ENCODE peak calls at places on chromosomes 12 and 14, in six cellular contexts. One of them, this sample, is unnamed.

GRCh38 chr12:90253674-90254181 is 545.1 kb upstream of the ATP2B1 start:
- DNase-seq in heart right ventricle: peak; percentile 39
- DNase-seq in ELF-1: peak; percentile 35
- DNase-seq in iris pigment epithelial cell: peak; percentile 75
- DNase-seq in HT-29: peak; percentile 86
- DNase-seq in mesothelial cell of epicardium: no peak
- DNase-seq in this sample: peak; percentile 89

GRCh38 chr12:109723311-109723791 is 9.7 kb downstream of the FAM222A start:
- DNase-seq in mesothelial cell of epicardium: no peak
- DNase-seq in ELF-1: no peak
- DNase-seq in iris pigment epithelial cell: no peak
- DNase-seq in HT-29: no peak
- DNase-seq in heart right ventricle: peak; percentile 77
- DNase-seq in this sample: no peak

GRCh38 chr12:110704750-110705149 is 15.8 kb upstream of the HVCN1 start:
- DNase-seq in ELF-1: peak; percentile 34
- DNase-seq in heart right ventricle: no peak
- DNase-seq in HT-29: peak; percentile 34
- DNase-seq in mesothelial cell of epicardium: no peak
- DNase-seq in iris pigment epithelial cell: no peak
- DNase-seq in this sample: no peak

GRCh38 chr12:107349008-107349747 is 255.8 kb upstream of the CRY1 start:
- DNase-seq in iris pigment epithelial cell: peak; percentile 75
- DNase-seq in mesothelial cell of epicardium: no peak
- DNase-seq in ELF-1: peak; percentile 40
- DNase-seq in heart right ventricle: no peak
- DNase-seq in HT-29: peak; percentile 97
- DNase-seq in this sample: peak; percentile 65

GRCh38 chr12:70449074-70449757 is 83.1 kb downstream of the KCNMB4 start:
- DNase-seq in heart right ventricle: no peak
- DNase-seq in mesothelial cell of epicardium: no peak
- DNase-seq in HT-29: peak; percentile 31
- DNase-seq in ELF-1: no peak
- DNase-seq in iris pigment epithelial cell: peak; percentile 38
- DNase-seq in this sample: no peak

GRCh38 chr12:115216300-115216699 is 532.3 kb upstream of the TBX3 start:
- DNase-seq in heart right ventricle: no peak
- DNase-seq in HT-29: no peak
- DNase-seq in ELF-1: no peak
- DNase-seq in mesothelial cell of epicardium: no peak
- DNase-seq in iris pigment epithelial cell: no peak
- DNase-seq in this sample: no peak

GRCh38 chr12:52524898-52525591 is 4.9 kb upstream of the KRT5 start:
- DNase-seq in mesothelial cell of epicardium: no peak
- DNase-seq in ELF-1: no peak
- DNase-seq in heart right ventricle: no peak
- DNase-seq in iris pigment epithelial cell: no peak
- DNase-seq in HT-29: no peak
- DNase-seq in this sample: no peak

GRCh38 chr14:55605793-55606192 is 25.8 kb downstream of the KTN1 start:
- DNase-seq in heart right ventricle: no peak
- DNase-seq in ELF-1: no peak
- DNase-seq in iris pigment epithelial cell: peak; percentile 47
- DNase-seq in HT-29: no peak
- DNase-seq in mesothelial cell of epicardium: no peak
- DNase-seq in this sample: peak; percentile 65

GRCh38 chr12:57765003-57765697 is 1.7 kb downstream of the CYP27B1 start:
- DNase-seq in HT-29: peak; percentile 56
- DNase-seq in ELF-1: peak; percentile 75
- DNase-seq in iris pigment epithelial cell: peak; percentile 44
- DNase-seq in heart right ventricle: no peak
- DNase-seq in mesothelial cell of epicardium: no peak
- DNase-seq in this sample: peak; percentile 29

GRCh38 chr14:69259531-69260245 is at the start of gene GALNT16:
- DNase-seq in iris pigment epithelial cell: peak; percentile 15
- DNase-seq in heart right ventricle: peak; percentile 47
- DNase-seq in HT-29: no peak
- DNase-seq in mesothelial cell of epicardium: peak; percentile 53
- DNase-seq in ELF-1: peak; percentile 55
- DNase-seq in this sample: peak; percentile 19

GRCh38 chr14:68359862-68360552 is 432.9 kb downstream of the ZFP36L1 start:
- DNase-seq in HT-29: peak; percentile 72
- DNase-seq in mesothelial cell of epicardium: no peak
- DNase-seq in iris pigment epithelial cell: peak; percentile 26
- DNase-seq in heart right ventricle: peak; percentile 40
- DNase-seq in ELF-1: peak; percentile 53
- DNase-seq in this sample: peak; percentile 25

GRCh38 chr12:132614029-132614428 is 3.6 kb upstream of the LRCOL1 start:
- DNase-seq in HT-29: no peak
- DNase-seq in ELF-1: no peak
- DNase-seq in mesothelial cell of epicardium: no peak
- DNase-seq in iris pigment epithelial cell: no peak
- DNase-seq in heart right ventricle: no peak
- DNase-seq in this sample: no peak

GRCh38 chr14:28299227-28299626 is 467.4 kb upstream of the FOXG1 start:
- DNase-seq in iris pigment epithelial cell: no peak
- DNase-seq in ELF-1: no peak
- DNase-seq in mesothelial cell of epicardium: no peak
- DNase-seq in heart right ventricle: no peak
- DNase-seq in HT-29: no peak
- DNase-seq in this sample: no peak

GRCh38 chr12:45648070-45648469 is 81.4 kb upstream of the ARID2 start:
- DNase-seq in iris pigment epithelial cell: no peak
- DNase-seq in mesothelial cell of epicardium: no peak
- DNase-seq in ELF-1: no peak
- DNase-seq in HT-29: peak; percentile 39
- DNase-seq in heart right ventricle: peak; percentile 15
- DNase-seq in this sample: no peak

GRCh38 chr14:33736979-33737378 is 213.9 kb downstream of the EGLN3 start:
- DNase-seq in ELF-1: no peak
- DNase-seq in iris pigment epithelial cell: no peak
- DNase-seq in heart right ventricle: no peak
- DNase-seq in mesothelial cell of epicardium: no peak
- DNase-seq in HT-29: no peak
- DNase-seq in this sample: no peak

GRCh38 chr12:120466560-120467315 is 2.8 kb downstream of the SRSF9 start:
- DNase-seq in ELF-1: peak; percentile 80
- DNase-seq in iris pigment epithelial cell: peak; percentile 42
- DNase-seq in HT-29: peak; percentile 52
- DNase-seq in mesothelial cell of epicardium: no peak
- DNase-seq in heart right ventricle: peak; percentile 7
- DNase-seq in this sample: peak; percentile 58

GRCh38 chr14:47917344-47917954 is 242.0 kb upstream of the MDGA2 start:
- DNase-seq in iris pigment epithelial cell: peak; percentile 22
- DNase-seq in mesothelial cell of epicardium: no peak
- DNase-seq in ELF-1: peak; percentile 38
- DNase-seq in heart right ventricle: no peak
- DNase-seq in HT-29: peak; percentile 42
- DNase-seq in this sample: peak; percentile 17

GRCh38 chr12:26746315-26746714 is 86.7 kb downstream of the ITPR2 start:
- DNase-seq in iris pigment epithelial cell: peak; percentile 88
- DNase-seq in ELF-1: no peak
- DNase-seq in heart right ventricle: no peak
- DNase-seq in mesothelial cell of epicardium: no peak
- DNase-seq in HT-29: peak; percentile 30
- DNase-seq in this sample: peak; percentile 89

GRCh38 chr14:37709419-37710195 is 114.2 kb downstream of the TTC6 start:
- DNase-seq in heart right ventricle: no peak
- DNase-seq in HT-29: peak; percentile 31
- DNase-seq in mesothelial cell of epicardium: no peak
- DNase-seq in ELF-1: no peak
- DNase-seq in iris pigment epithelial cell: peak; percentile 41
- DNase-seq in this sample: peak; percentile 69

GRCh38 chr12:19916982-19917381 is 451.4 kb upstream of the PDE3A start:
- DNase-seq in heart right ventricle: no peak
- DNase-seq in mesothelial cell of epicardium: no peak
- DNase-seq in iris pigment epithelial cell: no peak
- DNase-seq in HT-29: no peak
- DNase-seq in ELF-1: no peak
- DNase-seq in this sample: no peak

GRCh38 chr12:6950944-6951540 is at the start of gene PTPN6:
- DNase-seq in iris pigment epithelial cell: no peak
- DNase-seq in ELF-1: no peak
- DNase-seq in HT-29: no peak
- DNase-seq in heart right ventricle: no peak
- DNase-seq in mesothelial cell of epicardium: no peak
- DNase-seq in this sample: no peak

GRCh38 chr12:52950553-52950952 is 1.6 kb downstream of the KRT18 start:
- DNase-seq in heart right ventricle: no peak
- DNase-seq in iris pigment epithelial cell: no peak
- DNase-seq in HT-29: no peak
- DNase-seq in mesothelial cell of epicardium: no peak
- DNase-seq in ELF-1: no peak
- DNase-seq in this sample: no peak

This sample was measured in choroid plexus epithelial cell.